ENCODE peak calls at places on chromosome 9, in nine cellular contexts. V is tibial nerve, X is stomach, T is IMR-90, C is NB4, A is uterus, H is ovary, M is suprapubic skin, P is A549. Q is an unnamed sample.

GRCh38 chr9:109560470-109561132 is 62.5 kb upstream of the PTPN3 start:
- DNase-seq in M (no peak), T (no peak), H (no peak), C (peak; percentile 20), A (no peak), P (no peak), X (no peak), V (no peak), Q (no peak)

GRCh38 chr9:91495450-91495849 is 71.8 kb upstream of the NFIL3 start:
- DNase-seq in T (peak; percentile 98), X (no peak), P (no peak), C (no peak), M (no peak), H (no peak), V (no peak), A (no peak), Q (no peak)

GRCh38 chr9:97770808-97771372 is 73.8 kb upstream of the XPA start:
- DNase-seq in P (no peak), V (no peak), A (no peak), H (no peak), X (no peak), C (no peak), T (no peak), M (no peak), Q (no peak)

GRCh38 chr9:122227576-122227903 is 1.2 kb downstream of the LHX6 start:
- DNase-seq in P (no peak), C (no peak), H (no peak), A (no peak), V (no peak), T (no peak), M (no peak), X (no peak), Q (no peak)

GRCh38 chr9:124008307-124008854 is 3.2 kb upstream of the LHX2 start:
- DNase-seq in V (no peak), A (no peak), P (peak; percentile 13), M (no peak), H (no peak), C (peak; percentile 51), X (no peak), T (no peak), Q (no peak)

GRCh38 chr9:109708507-109708945 is 71.5 kb upstream of the PALM2AKAP2 start:
- DNase-seq in H (no peak), A (no peak), X (no peak), V (no peak), T (peak; percentile 28), M (no peak), C (no peak), P (no peak), Q (no peak)

GRCh38 chr9:27352457-27353188 is 55.7 kb upstream of the EQTN start:
- DNase-seq in X (no peak), A (no peak), H (no peak), P (no peak), C (peak; percentile 57), V (no peak), M (no peak), T (no peak), Q (no peak)

GRCh38 chr9:120187758-120188157 is 392.2 kb downstream of the CDK5RAP2 start:
- DNase-seq in A (no peak), M (no peak), V (no peak), P (no peak), X (no peak), C (no peak), T (no peak), H (no peak), Q (no peak)

DNA sequence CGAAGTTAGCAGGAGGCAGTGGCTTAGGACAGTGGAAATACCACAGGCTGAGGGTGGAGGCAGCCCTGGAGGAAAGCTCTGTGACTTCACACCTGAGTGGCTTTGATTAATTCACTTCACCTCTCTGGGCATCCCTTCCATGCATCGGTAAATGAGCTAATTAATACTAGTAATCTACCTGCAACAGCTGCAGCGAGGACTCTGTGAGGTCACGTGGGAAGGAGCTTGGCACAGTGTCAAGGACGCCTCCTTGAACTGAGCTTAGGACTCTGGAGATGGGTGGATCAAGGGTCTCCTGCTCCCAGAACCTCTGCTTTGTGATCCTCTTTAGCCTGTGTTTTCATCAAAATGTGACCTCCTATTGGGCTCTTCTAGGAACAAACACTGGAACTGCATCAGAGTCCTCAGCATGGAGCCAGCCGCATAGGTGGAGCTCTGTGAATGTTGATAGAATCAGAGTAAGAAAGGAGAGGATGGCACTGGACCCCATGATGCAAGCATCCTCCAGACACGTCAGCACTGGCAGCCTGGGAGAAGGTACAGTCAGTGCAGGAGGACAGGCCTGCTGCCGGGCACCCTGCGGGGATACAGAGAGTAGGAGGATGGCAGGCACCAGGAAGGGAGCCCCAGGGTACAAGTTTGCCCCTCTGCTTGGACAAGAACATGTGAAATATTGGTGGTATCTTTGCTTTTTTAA is 952 bp upstream of the ANGPTL2 start:
- DNase-seq in A (peak; percentile 78), C (no peak), P (no peak), M (peak; percentile 75), H (peak; percentile 85), T (no peak), V (no peak), X (peak; percentile 49), Q (peak; percentile 47)
- H3K4me3 ChIP-seq in A (peak overlapping the region; percentile 80), C (no peak overlapping the region), P (no peak overlapping the region), M (peak overlapping the region; percentile 49), H (peak overlapping the region; percentile 52), T (no peak overlapping the region), V (peak overlapping the region; percentile 62), X (peak overlapping the region; percentile 45), Q (no peak overlapping the region)

GRCh38 chr9:2227468-2227867 is 212.3 kb downstream of the SMARCA2 start:
- DNase-seq in P (no peak), M (no peak), V (no peak), C (no peak), X (no peak), T (peak; percentile 67), H (peak; percentile 77), A (peak; percentile 81), Q (no peak)

GRCh38 chr9:2230362-2230761 is 215.2 kb downstream of the SMARCA2 start:
- DNase-seq in M (no peak), T (no peak), P (no peak), C (no peak), X (no peak), V (no peak), H (no peak), A (no peak), Q (no peak)

GRCh38 chr9:2229109-2229733 is 214.1 kb downstream of the SMARCA2 start:
- DNase-seq in V (no peak), P (no peak), X (no peak), H (no peak), A (no peak), M (no peak), T (no peak), C (no peak), Q (no peak)

GRCh38 chr9:2228641-2229040 is 213.5 kb downstream of the SMARCA2 start:
- DNase-seq in X (no peak), M (no peak), T (no peak), A (no peak), V (no peak), P (no peak), C (no peak), H (no peak), Q (no peak)

DNA sequence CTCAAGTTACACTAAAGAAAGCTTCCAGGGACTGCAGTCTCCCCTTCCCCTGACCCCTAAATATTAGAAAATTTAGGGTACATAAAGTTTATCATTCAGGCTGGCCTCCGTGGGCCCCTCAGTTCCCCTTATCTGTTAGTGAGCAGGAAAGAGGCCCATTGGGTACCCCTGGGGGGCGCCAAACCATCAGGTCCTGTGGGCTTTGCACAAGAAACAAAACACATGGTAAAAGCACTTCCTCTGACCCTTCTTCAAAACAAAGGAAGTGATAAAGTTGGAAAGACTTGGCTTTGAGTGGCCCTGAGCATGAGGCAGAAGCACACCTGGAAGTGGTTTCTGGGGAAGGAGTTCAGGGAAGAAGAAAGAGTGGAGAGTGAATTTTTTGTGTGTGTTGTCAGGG is 213.0 kb downstream of the SMARCA2 start:
- DNase-seq in X (no peak), A (no peak), M (no peak), T (no peak), C (peak; percentile 83), V (no peak), H (peak; percentile 39), P (no peak), Q (no peak)
- TF ChIP-seq CTCF in X (peak; percentile 14), A (no peak), M (no peak), T (peak; percentile 15), C (peak; percentile 85), V (peak; percentile 5), H (no peak), P (peak; percentile 24), Q (no peak)

GRCh38 chr9:136482046-136482792 is 621 bp downstream of the SEC16A start:
- DNase-seq in P (no peak), M (no peak), A (no peak), H (no peak), X (no peak), V (no peak), T (peak; percentile 37), C (peak; percentile 68), Q (no peak)

GRCh38 chr9:136482793-136483588 is at the start of gene SEC16A:
- DNase-seq in M (peak; percentile 100), C (peak; percentile 96), T (peak; percentile 97), P (peak; percentile 82), H (peak; percentile 100), A (peak; percentile 100), X (peak; percentile 100), V (peak; percentile 99), Q (peak; percentile 98)

GRCh38 chr9:136485049-136485647 is 2.3 kb upstream of the SEC16A start:
- DNase-seq in T (peak; percentile 61), A (peak; percentile 82), H (peak; percentile 78), C (peak; percentile 81), M (peak; percentile 89), X (peak; percentile 88), V (peak; percentile 74), P (peak; percentile 82), Q (peak; percentile 82)

GRCh38 chr9:136484153-136485048 is 1.6 kb upstream of the SEC16A start:
- DNase-seq in T (no peak), X (peak; percentile 76), H (peak; percentile 65), C (peak; percentile 17), V (no peak), A (peak; percentile 39), P (no peak), M (peak; percentile 84), Q (peak; percentile 92)

DNA sequence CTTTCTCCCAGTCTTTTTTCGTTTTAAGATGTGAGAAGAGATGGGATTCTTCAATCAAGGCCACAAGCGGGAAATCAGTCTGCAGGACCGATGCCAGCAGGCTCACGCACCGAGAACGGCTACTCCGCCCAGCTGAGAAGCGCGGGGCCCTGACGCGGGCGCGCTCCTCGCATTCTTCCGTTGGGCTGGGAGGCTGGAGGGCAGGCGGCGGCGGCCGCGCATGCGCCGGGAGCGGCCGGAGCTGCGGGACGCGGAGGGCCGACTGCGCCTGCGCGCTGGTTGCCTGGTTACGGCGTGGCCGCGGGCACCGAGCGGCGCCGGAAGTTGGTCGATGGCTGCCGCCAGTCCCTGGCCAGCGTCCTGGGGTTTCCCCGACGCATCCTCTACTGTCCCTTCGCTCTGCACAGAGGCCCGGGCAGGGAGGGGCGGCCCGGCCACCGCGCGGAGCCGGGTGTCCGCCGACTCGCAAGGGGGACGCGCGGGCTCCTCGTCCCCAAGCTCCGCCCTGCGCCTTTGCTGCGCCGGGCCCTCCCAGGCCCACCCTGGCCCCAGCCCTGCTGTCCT is 831 bp upstream of the SEC16A start:
- DNase-seq in M (peak; percentile 94), V (peak; percentile 74), C (peak; percentile 82), P (peak; percentile 92), X (peak; percentile 95), T (peak; percentile 77), H (peak; percentile 95), A (peak; percentile 87), Q (peak; percentile 86)
- TF ChIP-seq POLR2A in M (no peak), V (no peak), C (peak; percentile 78), P (peak; percentile 69), X (no peak), T (no peak), H (peak; percentile 38), A (peak; percentile 60), Q (no peak)

DNA sequence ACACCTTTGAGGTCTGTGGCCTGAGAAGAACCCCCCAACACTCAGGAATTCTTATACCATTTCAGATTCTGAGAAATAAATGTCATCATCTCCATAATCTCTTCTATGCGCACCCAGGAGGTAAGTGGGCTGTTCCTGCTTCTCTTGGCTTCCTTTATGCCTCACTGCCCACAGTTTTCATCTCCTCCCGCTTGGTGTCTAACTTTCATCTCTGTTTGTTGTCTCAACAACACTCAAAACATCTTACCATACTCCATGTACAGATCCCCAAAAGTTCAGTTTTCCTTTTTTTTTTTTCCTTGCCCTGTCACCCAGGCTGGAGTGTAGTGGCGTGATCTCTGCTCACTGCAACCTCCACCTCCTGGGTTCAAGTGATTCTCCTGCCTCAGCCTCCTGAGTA is 170.2 kb upstream of the FREM1 start:
- DNase-seq in X (no peak), P (no peak), H (no peak), A (no peak), T (no peak), V (no peak), M (no peak), C (no peak), Q (no peak)
- H3K4me3 ChIP-seq in X (no peak overlapping the region), P (no peak overlapping the region), H (no peak overlapping the region), A (no peak overlapping the region), T (no peak overlapping the region), V (no peak overlapping the region), M (no peak overlapping the region), C (no peak overlapping the region), Q (no peak overlapping the region)

Q was measured in lower leg skin.